ENCODE peak calls at places on chromosomes 6 and 20, in six cellular contexts. Z, U, C, L, J and P are unnamed samples.

GRCh38 chr20:3729811-3730550 is 2.5 kb upstream of the HSPA12B start:
- DNase-seq in L (peak), Z (no peak), C (no peak), J (no peak), U (no peak), P (no peak)

GRCh38 chr20:24777746-24778145 is 171.3 kb upstream of the CST7 start:
- DNase-seq in Z (no peak), C (no peak), U (no peak), L (peak), J (no peak), P (no peak)

GRCh38 chr6:154478691-154479090 is 31.8 kb downstream of the CNKSR3 start:
- DNase-seq in J (no peak), Z (no peak), U (no peak), L (no peak), C (no peak), P (no peak)

GRCh38 chr6:7243188-7243942 is 69.6 kb downstream of the SSR1 start:
- DNase-seq in J (no peak), Z (no peak), L (peak), U (peak), C (peak), P (no peak)

GRCh38 chr6:158708239-158708638 is 58.4 kb downstream of the SYTL3 start:
- DNase-seq in J (no peak), C (no peak), Z (no peak), U (peak), L (peak), P (no peak)

GRCh38 chr6:138240476-138241245 is 22.4 kb upstream of the PBOV1 start:
- DNase-seq in J (no peak), Z (no peak), C (no peak), U (no peak), L (no peak), P (no peak)

GRCh38 chr6:161152904-161153662 is 120.8 kb downstream of the AGPAT4 start:
- DNase-seq in Z (no peak), U (peak), C (no peak), L (no peak), J (no peak), P (no peak)

GRCh38 chr6:85126448-85127178 is 323.3 kb upstream of the NT5E start:
- DNase-seq in L (peak), J (no peak), Z (no peak), U (peak), C (peak), P (peak)

GRCh38 chr6:3778701-3779573 is 27.4 kb upstream of the PXDC1 start:
- DNase-seq in L (no peak), C (no peak), J (no peak), Z (no peak), U (no peak), P (no peak)

GRCh38 chr20:36604952-36605308 is 649 bp upstream of the RAB5IF start:
- DNase-seq in L (no peak), U (no peak), Z (no peak), C (no peak), J (peak), P (no peak)

GRCh38 chr20:43844778-43845614 is 69.7 kb upstream of the TOX2 start:
- DNase-seq in Z (no peak), J (no peak), C (no peak), U (peak), L (no peak), P (no peak)

GRCh38 chr6:165668951-165669350 is 5.9 kb upstream of the PDE10A start:
- DNase-seq in Z (no peak), U (no peak), L (no peak), C (no peak), J (no peak), P (no peak)

GRCh38 chr6:24255676-24256075 is 102.2 kb downstream of the DCDC2 start:
- DNase-seq in C (no peak), L (no peak), U (no peak), Z (no peak), J (no peak), P (no peak)

GRCh38 chr20:63531686-63532448 is 5.3 kb downstream of the PTK6 start:
- DNase-seq in U (no peak), C (no peak), Z (no peak), L (peak), J (no peak), P (no peak)

GRCh38 chr6:63636516-63636968 is 940 bp downstream of the PHF3 start:
- DNase-seq in Z (no peak), L (peak), J (no peak), U (peak), C (peak), P (no peak)

GRCh38 chr6:163170294-163170883 is 244.1 kb upstream of the QKI start:
- DNase-seq in L (peak), J (no peak), Z (peak), C (no peak), U (peak), P (no peak)

GRCh38 chr6:156809446-156810178 is 32.4 kb downstream of the ARID1B start:
- DNase-seq in U (no peak), J (no peak), L (no peak), Z (no peak), C (no peak), P (no peak)

GRCh38 chr20:33233129-33233774 is 2.5 kb upstream of the BPIFA1 start:
- DNase-seq in U (no peak), C (peak), J (no peak), Z (no peak), L (peak), P (no peak)

GRCh38 chr6:159372333-159372732 is 203.1 kb downstream of the FNDC1 start:
- DNase-seq in J (no peak), L (no peak), C (no peak), U (no peak), Z (no peak), P (no peak)

GRCh38 chr20:35539756-35540212 is 2.1 kb upstream of the ERGIC3 start:
- DNase-seq in Z (no peak), U (peak), J (peak), L (peak), C (peak), P (peak)

GRCh38 chr6:148736779-148737412 is 9.9 kb upstream of the UST start:
- DNase-seq in J (no peak), Z (no peak), C (no peak), L (no peak), U (no peak), P (no peak)

GRCh38 chr6:30647802-30648460 is 998 bp downstream of the C6orf136 start:
- DNase-seq in C (no peak), J (no peak), U (no peak), L (no peak), Z (no peak), P (no peak)

GRCh38 chr20:49668181-49668877 is 45.3 kb downstream of the B4GALT5 start:
- DNase-seq in C (no peak), Z (no peak), U (no peak), J (peak), L (no peak), P (no peak)

GRCh38 chr6:15508363-15509330 is 154.2 kb downstream of the DTNBP1 start:
- DNase-seq in C (no peak), Z (peak), J (no peak), L (peak), U (no peak), P (no peak)

GRCh38 chr6:97280766-97281165 is 2.2 kb downstream of the MMS22L start:
- DNase-seq in C (no peak), J (no peak), L (no peak), U (no peak), Z (no peak), P (no peak)

GRCh38 chr6:22512716-22513452 is 56.5 kb upstream of the HDGFL1 start:
- DNase-seq in J (no peak), C (no peak), U (peak), L (no peak), Z (no peak), P (no peak)

GRCh38 chr6:50091641-50092040 is 41.9 kb upstream of the DEFB112 start:
- DNase-seq in Z (no peak), L (no peak), J (no peak), C (no peak), U (no peak), P (no peak)

GRCh38 chr6:149867876-149868640 is 3.9 kb upstream of the LRP11 start:
- DNase-seq in C (no peak), U (peak), J (no peak), L (peak), Z (no peak), P (no peak)

GRCh38 chr20:32829291-32830005 is 9.7 kb downstream of the MAPRE1 start:
- DNase-seq in J (no peak), L (no peak), Z (no peak), C (no peak), U (no peak), P (no peak)

GRCh38 chr6:150693404-150693803 is 93.7 kb downstream of the PLEKHG1 start:
- DNase-seq in Z (no peak), J (no peak), L (no peak), U (no peak), C (no peak), P (no peak)

GRCh38 chr6:13538084-13538483 is 36.3 kb upstream of the SIRT5 start:
- DNase-seq in U (peak), C (no peak), J (no peak), L (no peak), Z (no peak), P (no peak)

GRCh38 chr6:107567643-107568042 is 77.7 kb downstream of the SOBP start:
- DNase-seq in C (no peak), U (no peak), J (no peak), Z (no peak), L (no peak), P (no peak)
- TF ChIP-seq CTCF in C (no peak), U (no peak), J (no peak), Z (no peak), L (no peak), P (no peak)

GRCh38 chr6:80425089-80425823 is 318.8 kb downstream of the BCKDHB start:
- DNase-seq in J (no peak), U (peak), L (no peak), C (no peak), Z (no peak), P (no peak)
- TF ChIP-seq CTCF in J (no peak), U (no peak), L (no peak), C (no peak), Z (no peak), P (peak)

GRCh38 chr6:2482773-2483172 is 237.4 kb upstream of the GMDS start:
- DNase-seq in L (no peak), U (no peak), J (no peak), C (no peak), Z (no peak), P (no peak)
- TF ChIP-seq CTCF in L (peak), U (no peak), J (no peak), C (peak), Z (no peak), P (no peak)

GRCh38 chr20:10096790-10097189 is 62.0 kb downstream of the ANKEF1 start:
- DNase-seq in Z (no peak), U (no peak), L (no peak), C (no peak), J (no peak), P (no peak)
- TF ChIP-seq CTCF in Z (no peak), U (no peak), L (no peak), C (no peak), J (no peak), P (no peak)

GRCh38 chr20:61222699-61223098 is 29.4 kb upstream of the CDH4 start:
- DNase-seq in C (no peak), L (no peak), J (no peak), Z (no peak), U (no peak), P (no peak)

GRCh38 chr20:61223121-61223520 is 28.9 kb upstream of the CDH4 start:
- DNase-seq in C (no peak), L (no peak), Z (no peak), J (no peak), U (no peak), P (no peak)

GRCh38 chr20:61218886-61219480 is 33.1 kb upstream of the CDH4 start:
- DNase-seq in L (no peak), C (no peak), Z (no peak), J (no peak), U (no peak), P (no peak)

GRCh38 chr20:61220131-61220530 is 31.9 kb upstream of the CDH4 start:
- DNase-seq in U (no peak), C (no peak), L (no peak), J (no peak), Z (no peak), P (no peak)

DNA sequence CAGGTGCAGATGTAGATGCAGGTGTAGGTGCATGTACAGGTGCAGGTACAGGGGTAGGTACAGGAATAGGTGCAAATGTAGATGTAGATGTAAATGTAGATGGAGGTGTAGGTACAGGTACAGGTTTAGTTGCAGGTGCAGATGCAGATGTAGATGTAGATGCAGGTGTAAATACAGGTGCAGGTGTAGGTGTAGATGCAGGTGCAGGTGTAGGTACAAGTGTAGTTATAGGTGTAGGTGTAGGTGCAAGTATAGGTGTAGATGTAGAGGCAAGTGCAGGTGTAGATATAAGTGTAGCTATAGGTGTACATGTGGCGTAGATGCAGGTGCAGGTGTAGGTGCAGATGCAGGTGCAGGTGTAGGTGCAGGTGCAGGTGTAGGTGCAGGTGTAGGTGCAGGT is 34.2 kb upstream of the CDH4 start:
- DNase-seq in L (no peak), J (no peak), U (no peak), Z (no peak), C (no peak), P (no peak)
- TF ChIP-seq CTCF in L (no peak), J (no peak), U (no peak), Z (no peak), C (no peak), P (no peak)

GRCh38 chr6:44133003-44133931 is 5.9 kb downstream of the TMEM63B start:
- DNase-seq in L (peak), J (no peak), C (no peak), Z (no peak), U (peak), P (no peak)
- TF ChIP-seq CTCF in L (peak), J (no peak), C (no peak), Z (no peak), U (no peak), P (no peak)